ENCODE peak calls at places on chromosome 4, in six cellular contexts. S, U, N, O, D and P are unnamed samples.

GRCh38 chr4:88195666-88196365 is 37.4 kb upstream of the ABCG2 start:
- DNase-seq in S (no peak), U (no peak), N (no peak), O (no peak), D (no peak), P (no peak)

GRCh38 chr4:154727540-154727939 is 16.3 kb upstream of the LRAT start:
- DNase-seq in S (no peak), U (no peak), N (no peak), O (no peak), D (no peak), P (no peak)

GRCh38 chr4:91622925-91623600 is 680.7 kb upstream of the GRID2 start:
- DNase-seq in S (no peak), U (no peak), N (no peak), O (no peak), D (no peak), P (no peak)

GRCh38 chr4:120055167-120055566 is 11.5 kb downstream of the MAD2L1 start:
- DNase-seq in S (no peak), U (no peak), N (no peak), O (no peak), D (no peak), P (no peak)

GRCh38 chr4:183402771-183403170 is 41.7 kb upstream of the CDKN2AIP start:
- DNase-seq in S (no peak), U (no peak), N (no peak), O (no peak), D (peak), P (no peak)

GRCh38 chr4:119093042-119093827 is 42.4 kb upstream of the MYOZ2 start:
- DNase-seq in S (no peak), U (no peak), N (no peak), O (no peak), D (no peak), P (no peak)

GRCh38 chr4:37742149-37742548 is 56.0 kb upstream of the RELL1 start:
- DNase-seq in S (no peak), U (no peak), N (no peak), O (no peak), D (no peak), P (no peak)

GRCh38 chr4:111209706-111210105 is 586.8 kb upstream of the PITX2 start:
- DNase-seq in S (no peak), U (no peak), N (no peak), O (no peak), D (no peak), P (no peak)

GRCh38 chr4:160426233-160426632 is 1323.4 kb downstream of the RAPGEF2 start:
- DNase-seq in S (no peak), U (no peak), N (no peak), O (no peak), D (no peak), P (no peak)

GRCh38 chr4:114132830-114133229 is 153.4 kb upstream of the ARSJ start:
- DNase-seq in S (no peak), U (no peak), N (no peak), O (no peak), D (peak), P (no peak)

GRCh38 chr4:54499308-54500074 is 158.3 kb upstream of the KIT start:
- DNase-seq in S (no peak), U (no peak), N (no peak), O (peak), D (peak), P (no peak)

GRCh38 chr4:185237185-185237584 is 27.8 kb downstream of the SNX25 start:
- DNase-seq in S (no peak), U (no peak), N (no peak), O (no peak), D (no peak), P (no peak)

GRCh38 chr4:76576824-76577223 is 141.8 kb downstream of the SHROOM3 start:
- DNase-seq in S (no peak), U (no peak), N (no peak), O (no peak), D (no peak), P (no peak)

GRCh38 chr4:121353213-121353612 is 27.6 kb downstream of the QRFPR start:
- DNase-seq in S (no peak), U (no peak), N (no peak), O (no peak), D (no peak), P (no peak)

GRCh38 chr4:41363384-41363981 is 106.8 kb downstream of the UCHL1 start:
- DNase-seq in S (no peak), U (no peak), N (no peak), O (no peak), D (peak), P (peak)

GRCh38 chr4:55004831-55005230 is 120.6 kb downstream of the KDR start:
- DNase-seq in S (no peak), U (no peak), N (no peak), O (no peak), D (no peak), P (no peak)

GRCh38 chr4:123443401-123444297 is 47.1 kb downstream of the SPRY1 start:
- DNase-seq in S (no peak), U (no peak), N (no peak), O (no peak), D (no peak), P (no peak)

GRCh38 chr4:88893961-88894360 is 163.0 kb downstream of the FAM13A start:
- DNase-seq in S (no peak), U (no peak), N (no peak), O (no peak), D (peak), P (no peak)

GRCh38 chr4:54877006-54877405 is 219.2 kb downstream of the KIT start:
- DNase-seq in S (no peak), U (no peak), N (no peak), O (no peak), D (peak), P (no peak)

GRCh38 chr4:1211951-1212545 is 36.9 kb downstream of the CTBP1 start:
- DNase-seq in S (no peak), U (no peak), N (peak), O (no peak), D (no peak), P (no peak)

GRCh38 chr4:100082852-100083251 is 107.4 kb downstream of the DDIT4L start:
- DNase-seq in S (no peak), U (no peak), N (no peak), O (no peak), D (no peak), P (no peak)

GRCh38 chr4:120815361-120815760 is 107.2 kb downstream of the PRDM5 start:
- DNase-seq in S (no peak), U (no peak), N (no peak), O (no peak), D (no peak), P (no peak)

GRCh38 chr4:122652379-122652778 is 31.5 kb upstream of the IL21 start:
- DNase-seq in S (peak), U (peak), N (peak), O (peak), D (peak), P (no peak)

GRCh38 chr4:155568641-155569040 is 98.0 kb upstream of the GUCY1A1 start:
- DNase-seq in S (no peak), U (no peak), N (no peak), O (no peak), D (no peak), P (no peak)

GRCh38 chr4:878796-879729 is 53.1 kb downstream of the GAK start:
- DNase-seq in S (no peak), U (no peak), N (no peak), O (no peak), D (no peak), P (no peak)

GRCh38 chr4:84497220-84497834 is 1.8 kb downstream of the NKX6-1 start:
- DNase-seq in S (no peak), U (no peak), N (peak), O (no peak), D (peak), P (no peak)

GRCh38 chr4:184475096-184475461 is 729 bp upstream of the IRF2 start:
- DNase-seq in S (peak), U (peak), N (peak), O (no peak), D (peak), P (no peak)

GRCh38 chr4:37889849-37890500 is 909 bp upstream of the TBC1D1 start:
- DNase-seq in S (no peak), U (no peak), N (peak), O (no peak), D (peak), P (no peak)

GRCh38 chr4:86398187-86398586 is 38.3 kb upstream of the MAPK10 start:
- DNase-seq in S (no peak), U (no peak), N (no peak), O (no peak), D (no peak), P (no peak)

GRCh38 chr4:41028392-41029076 is 185.8 kb downstream of the APBB2 start:
- DNase-seq in S (no peak), U (no peak), N (no peak), O (no peak), D (peak), P (no peak)

GRCh38 chr4:141158219-141158618 is 24.9 kb upstream of the RNF150 start:
- DNase-seq in S (no peak), U (no peak), N (no peak), O (no peak), D (peak), P (no peak)

GRCh38 chr4:133484287-133484686 is 335.2 kb downstream of the PCDH10 start:
- DNase-seq in S (no peak), U (no peak), N (no peak), O (no peak), D (no peak), P (no peak)

GRCh38 chr4:159757471-159757870 is 654.6 kb downstream of the RAPGEF2 start:
- DNase-seq in S (no peak), U (no peak), N (no peak), O (no peak), D (no peak), P (no peak)

GRCh38 chr4:186812592-186812991 is 88.9 kb upstream of the FAT1 start:
- DNase-seq in S (no peak), U (no peak), N (no peak), O (no peak), D (no peak), P (no peak)

GRCh38 chr4:124854968-124855367 is 142.4 kb upstream of the ANKRD50 start:
- DNase-seq in S (no peak), U (no peak), N (no peak), O (no peak), D (peak), P (no peak)

GRCh38 chr4:73683033-73683432 is 57.3 kb upstream of the CXCL8 start:
- DNase-seq in S (no peak), U (no peak), N (no peak), O (no peak), D (no peak), P (peak)

GRCh38 chr4:170139764-170140163 is 50.0 kb upstream of the AADAT start:
- DNase-seq in S (no peak), U (no peak), N (no peak), O (no peak), D (peak), P (peak)

GRCh38 chr4:2280531-2281300 is 18.8 kb upstream of the MXD4 start:
- DNase-seq in S (no peak), U (no peak), N (no peak), O (no peak), D (no peak), P (no peak)

DNA sequence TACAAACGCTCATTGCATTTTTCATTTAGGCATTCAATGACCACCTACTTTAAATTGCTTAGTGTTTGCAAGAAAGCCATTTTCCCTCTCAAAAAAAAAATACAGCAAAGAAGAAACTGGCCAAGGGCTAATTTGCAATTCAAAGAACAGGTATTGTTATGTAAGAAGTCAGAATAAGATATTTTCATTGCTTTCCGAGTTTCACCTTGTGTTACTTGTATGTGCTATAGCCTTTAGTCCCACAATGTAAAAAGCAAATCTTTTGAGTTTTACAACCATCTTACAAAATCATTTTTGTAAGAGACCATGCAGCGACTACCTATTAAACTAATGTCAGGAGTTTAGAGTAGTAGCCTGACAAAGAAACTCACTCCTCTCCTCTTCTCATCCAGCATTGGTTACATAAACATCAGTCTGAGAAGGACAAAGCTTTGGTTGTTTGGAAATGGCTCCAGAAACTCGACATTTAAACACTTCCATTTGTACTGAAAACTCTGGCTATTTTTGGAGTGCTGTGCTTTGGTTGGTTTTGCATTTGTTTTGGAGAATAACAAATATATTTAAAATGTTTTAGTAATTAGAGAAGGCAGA is 15.3 kb downstream of the TENM3 start:
- DNase-seq in S (no peak), U (no peak), N (no peak), O (no peak), D (no peak), P (no peak)
- H3K27ac ChIP-seq in S (no peak), U (no peak), N (no peak), O (no peak), D (no peak), P (no peak)

DNA sequence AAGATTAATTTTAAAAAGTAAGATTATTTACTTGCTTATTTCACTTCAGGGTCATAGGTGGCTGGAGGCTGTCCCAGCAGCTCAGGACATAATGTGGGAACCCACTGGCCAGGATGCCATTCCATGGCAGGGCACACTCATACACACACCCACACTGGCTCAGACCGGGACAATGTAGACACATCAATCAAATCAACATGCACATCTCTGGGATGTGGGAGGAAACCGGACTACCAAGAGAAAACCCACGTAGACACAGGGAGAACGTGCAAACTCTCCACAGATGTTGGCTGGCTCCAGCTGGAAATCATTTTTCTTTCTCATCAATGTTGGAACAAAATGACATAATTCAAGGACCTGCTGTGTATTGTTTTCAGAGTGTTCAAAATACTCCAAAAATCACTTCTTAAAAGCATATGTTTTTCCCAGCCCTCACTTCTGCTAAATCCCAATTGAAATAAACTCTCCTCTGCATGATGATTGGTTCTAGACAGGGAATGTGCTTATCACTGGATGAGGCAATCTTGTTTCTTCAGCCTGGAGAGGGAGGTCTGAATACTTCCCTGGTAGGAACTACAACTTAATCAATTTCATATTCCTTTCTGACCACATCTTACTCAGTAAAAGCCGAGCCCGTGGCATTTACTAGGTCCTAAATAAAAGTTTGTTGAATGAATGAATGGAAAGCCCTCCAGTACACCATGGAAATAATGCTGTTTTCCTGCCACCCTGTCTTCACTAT is 18.6 kb upstream of the CPE start:
- DNase-seq in S (no peak), U (no peak), N (no peak), O (no peak), D (peak), P (no peak)
- H3K27ac ChIP-seq in S (no peak), U (no peak), N (no peak), O (no peak), D (peak), P (no peak)

GRCh38 chr4:105092768-105093167 is 53.9 kb upstream of the TET2 start:
- DNase-seq in S (no peak), U (no peak), N (no peak), O (no peak), D (peak), P (peak)
- H3K27ac ChIP-seq in S (no peak), U (no peak), N (no peak), O (no peak), D (peak), P (peak)

DNA sequence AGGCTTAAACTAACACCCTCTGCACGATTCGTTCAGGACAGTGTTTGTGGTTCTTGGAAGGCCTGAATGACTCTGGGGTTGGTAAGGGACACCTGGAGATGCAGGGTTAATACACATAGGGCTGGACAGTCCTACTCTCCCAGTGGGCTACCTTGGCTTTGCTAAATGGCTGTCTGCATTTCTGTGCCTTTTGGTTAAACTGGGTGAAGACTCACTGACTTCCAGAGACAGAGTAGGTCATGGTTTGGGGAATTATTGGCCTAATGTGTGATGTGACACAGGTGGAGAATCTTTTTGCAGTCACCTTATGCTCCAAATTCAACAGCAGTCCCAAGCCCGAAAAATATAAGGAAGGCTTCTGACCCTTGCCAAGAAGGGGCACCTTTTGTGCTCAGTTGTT is 10.5 kb downstream of the POU4F2 start:
- DNase-seq in S (no peak), U (no peak), N (no peak), O (no peak), D (no peak), P (no peak)
- H3K27ac ChIP-seq in S (no peak), U (no peak), N (no peak), O (no peak), D (no peak), P (no peak)

GRCh38 chr4:13892739-13893105 is 265.2 kb upstream of the BOD1L1 start:
- DNase-seq in S (no peak), U (no peak), N (no peak), O (no peak), D (peak), P (no peak)
- H3K27ac ChIP-seq in S (no peak), U (no peak), N (no peak), O (peak), D (peak), P (peak)

DNA sequence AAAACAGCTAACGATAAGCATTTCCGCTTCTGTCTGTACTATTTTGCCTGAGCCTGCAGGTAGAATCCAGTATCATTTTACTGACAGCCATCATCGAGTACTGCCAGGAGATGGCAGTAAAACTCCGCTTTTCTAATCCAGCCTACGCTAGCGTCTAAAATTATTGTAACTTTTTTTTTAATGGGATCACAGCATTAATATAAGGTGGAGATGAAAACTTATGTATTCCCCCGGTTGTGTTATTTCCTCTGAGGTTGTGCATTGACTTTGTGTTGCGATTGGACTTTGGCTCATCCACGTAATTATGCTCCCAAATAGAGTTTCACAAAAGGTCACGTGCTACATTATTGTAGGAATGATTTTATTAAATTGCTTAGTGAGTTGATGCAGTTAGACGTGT is 248.1 kb downstream of the C4orf33 start:
- DNase-seq in S (peak), U (no peak), N (peak), O (peak), D (peak), P (no peak)
- H3K27ac ChIP-seq in S (no peak), U (no peak), N (no peak), O (no peak), D (no peak), P (no peak)

GRCh38 chr4:24664956-24665355 is 80.6 kb upstream of the DHX15 start:
- DNase-seq in S (no peak), U (no peak), N (no peak), O (no peak), D (peak), P (no peak)

GRCh38 chr4:24662065-24662464 is 77.7 kb upstream of the DHX15 start:
- DNase-seq in S (no peak), U (no peak), N (no peak), O (no peak), D (no peak), P (no peak)

GRCh38 chr4:24666816-24667477 is 82.6 kb upstream of the DHX15 start:
- DNase-seq in S (no peak), U (no peak), N (no peak), O (no peak), D (no peak), P (no peak)

GRCh38 chr4:24669751-24670150 is 85.4 kb upstream of the DHX15 start:
- DNase-seq in S (no peak), U (no peak), N (no peak), O (no peak), D (peak), P (no peak)

DNA sequence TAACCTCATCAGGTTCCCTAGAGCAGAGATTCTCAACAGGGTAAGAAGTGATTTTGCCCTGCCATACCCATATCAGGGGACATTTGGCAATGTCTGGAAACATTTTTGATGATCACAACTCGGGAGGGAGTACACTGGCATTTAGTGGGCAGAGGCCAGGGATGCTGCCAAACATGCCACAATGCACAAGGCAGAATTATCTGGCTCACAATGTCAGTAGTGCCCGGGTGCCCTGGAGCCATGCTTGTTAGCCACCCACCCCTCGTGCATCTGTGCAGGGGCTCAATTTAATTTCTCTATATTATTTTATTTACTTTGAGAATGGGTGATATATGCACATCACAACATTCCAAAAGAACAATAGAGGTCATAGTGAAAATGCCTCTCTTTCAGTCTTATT is 82.0 kb upstream of the DHX15 start:
- DNase-seq in S (no peak), U (no peak), N (no peak), O (no peak), D (no peak), P (no peak)
- H3K27ac ChIP-seq in S (no peak), U (no peak), N (no peak), O (no peak), D (no peak), P (no peak)

GRCh38 chr4:153346031-153346430 is 1.5 kb downstream of the MND1 start:
- DNase-seq in S (no peak), U (no peak), N (no peak), O (no peak), D (no peak), P (no peak)

GRCh38 chr4:153347117-153347516 is 2.6 kb downstream of the MND1 start:
- DNase-seq in S (no peak), U (no peak), N (no peak), O (no peak), D (no peak), P (no peak)

GRCh38 chr4:153346563-153346962 is 2.1 kb downstream of the MND1 start:
- DNase-seq in S (no peak), U (no peak), N (no peak), O (no peak), D (no peak), P (no peak)

GRCh38 chr4:153344131-153345010 is at the start of gene MND1:
- DNase-seq in S (peak), U (peak), N (peak), O (no peak), D (peak), P (peak)

GRCh38 chr4:153345011-153345981 is 808 bp downstream of the MND1 start:
- DNase-seq in S (peak), U (peak), N (peak), O (no peak), D (peak), P (no peak)
- H3K27ac ChIP-seq in S (peak), U (no peak), N (no peak), O (peak), D (no peak), P (no peak)